ENCODE peak calls at places on chromosomes 5 and 9, in four cellular contexts. B, G, H and F are unnamed samples.

GRCh38 chr9:98074119-98074990 is 17.8 kb downstream of the NANS start:
- DNase-seq in H (peak), B (peak), G (peak), F (peak)

GRCh38 chr9:78292716-78293497 is 4.0 kb upstream of the PSAT1 start:
- DNase-seq in G (no peak), B (no peak), H (no peak), F (no peak)

GRCh38 chr5:44714871-44715580 is 93.7 kb upstream of the MRPS30 start:
- DNase-seq in B (no peak), G (no peak), H (no peak), F (no peak)

GRCh38 chr5:173864126-173865075 is 23.7 kb upstream of the CPEB4 start:
- DNase-seq in G (no peak), B (no peak), H (no peak), F (no peak)

GRCh38 chr5:10588779-10589447 is 25.0 kb downstream of the ANKRD33B start:
- DNase-seq in G (no peak), H (no peak), B (no peak), F (no peak)

GRCh38 chr9:81002242-81002641 is 687.1 kb downstream of the TLE1 start:
- DNase-seq in B (no peak), G (no peak), H (peak), F (no peak)

GRCh38 chr5:137589185-137589584 is 90.1 kb upstream of the SPOCK1 start:
- DNase-seq in H (no peak), B (no peak), G (no peak), F (no peak)

GRCh38 chr5:90438100-90438499 is 28.5 kb upstream of the CETN3 start:
- DNase-seq in B (no peak), G (no peak), H (no peak), F (no peak)

GRCh38 chr5:129541648-129542251 is 81.7 kb downstream of the ADAMTS19 start:
- DNase-seq in B (no peak), G (no peak), H (peak), F (no peak)
- TF ChIP-seq CTCF in B (no peak), G (peak), H (peak), F (no peak)

GRCh38 chr9:27291292-27291691 is 5.7 kb downstream of the EQTN start:
- DNase-seq in B (no peak), G (no peak), H (no peak), F (no peak)
- TF ChIP-seq CTCF in B (no peak), G (no peak), H (no peak), F (no peak)

DNA sequence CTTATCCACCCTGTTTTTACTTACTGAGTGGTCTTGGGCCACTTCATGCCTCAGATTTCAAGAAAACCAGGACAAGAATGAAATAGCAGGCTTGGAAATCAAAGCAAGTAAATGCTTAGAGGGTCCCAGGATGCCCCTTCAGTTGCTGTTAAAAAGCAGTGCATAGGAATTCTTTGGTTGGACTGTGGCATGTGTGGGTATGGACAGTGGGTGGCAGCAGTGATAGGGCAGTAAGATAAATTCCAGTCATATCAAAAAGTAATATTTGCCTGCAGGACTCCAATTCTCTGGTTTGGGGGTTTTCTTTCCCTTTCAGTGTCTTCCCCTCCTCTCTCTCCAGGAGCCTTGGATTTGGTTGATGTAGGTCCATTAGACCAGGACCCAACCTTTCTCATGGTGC is 306.7 kb upstream of the CLINT1 start:
- DNase-seq in G (no peak), H (no peak), B (no peak), F (no peak)
- TF ChIP-seq CTCF in G (no peak), H (no peak), B (no peak), F (no peak)

GRCh38 chr5:141848771-141849370 is 29.3 kb downstream of the PCDH1 start:
- DNase-seq in G (no peak), B (peak), H (peak), F (no peak)

GRCh38 chr5:141846031-141846430 is 32.2 kb downstream of the PCDH1 start:
- DNase-seq in G (no peak), H (peak), B (peak), F (no peak)

GRCh38 chr5:141844414-141845097 is 33.7 kb downstream of the PCDH1 start:
- DNase-seq in H (no peak), G (no peak), B (no peak), F (no peak)

GRCh38 chr5:141843156-141843927 is 34.9 kb downstream of the PCDH1 start:
- DNase-seq in G (no peak), H (no peak), B (no peak), F (no peak)

GRCh38 chr5:141845371-141845821 is 32.8 kb downstream of the PCDH1 start:
- DNase-seq in G (no peak), H (no peak), B (no peak), F (no peak)
- TF ChIP-seq CTCF in G (no peak), H (no peak), B (no peak), F (no peak)

GRCh38 chr5:176813587-176814312 is 3.4 kb downstream of the UNC5A start:
- DNase-seq in G (no peak), H (no peak), B (no peak), F (no peak)

GRCh38 chr5:176814836-176815438 is 4.6 kb downstream of the UNC5A start:
- DNase-seq in B (no peak), G (no peak), H (no peak), F (no peak)

GRCh38 chr5:176814313-176814685 is 3.9 kb downstream of the UNC5A start:
- DNase-seq in G (no peak), H (no peak), B (no peak), F (no peak)

GRCh38 chr5:176810687-176811501 is 535 bp downstream of the UNC5A start:
- DNase-seq in H (peak), B (no peak), G (no peak), F (no peak)

GRCh38 chr5:176812269-176813259 is 2.2 kb downstream of the UNC5A start:
- DNase-seq in G (peak), B (no peak), H (no peak), F (no peak)
- TF ChIP-seq CTCF in G (peak), B (peak), H (peak), F (no peak)